ENCODE peak calls at places on chromosome X, in ten cellular contexts. W is cardiac fibroblast; H is GM23248; Z is fibroblast of lung; J is adrenal gland; O is HL-60; X is CD8-positive, alpha-beta T cell; R is left lung; S is tibial artery; D is A549. Q is an unnamed sample.

GRCh38 chrX:22192419-22193086 is 80.2 kb upstream of the CBLL2 start:
- DNase-seq in W (peak; percentile 67), H (peak; percentile 62), Z (peak; percentile 59), J (peak; percentile 71), O (peak; percentile 5), X (peak; percentile 20), R (peak; percentile 78), S (peak; percentile 47), D (peak; percentile 75), Q (peak; percentile 5)

GRCh38 chrX:143121471-143121870 is 95.7 kb downstream of the SPANXN4 start:
- DNase-seq in W (no peak), H (no peak), Z (no peak), J (no peak), O (no peak), X (no peak), R (no peak), S (no peak), D (no peak), Q (no peak)

GRCh38 chrX:125998432-125998831 is 167.7 kb downstream of the DCAF12L2 start:
- DNase-seq in W (no peak), H (peak; percentile 2), Z (no peak), J (no peak), O (no peak), X (no peak), R (no peak), S (no peak), D (peak; percentile 2), Q (no peak)

GRCh38 chrX:41722220-41722619 is 1.8 kb upstream of the GPR82 start:
- DNase-seq in W (no peak), H (no peak), Z (no peak), J (no peak), O (no peak), X (no peak), R (no peak), S (no peak), D (no peak), Q (no peak)

GRCh38 chrX:47226531-47227333 is 6.1 kb upstream of the USP11 start:
- DNase-seq in W (no peak), H (no peak), Z (no peak), J (no peak), O (no peak), X (no peak), R (no peak), S (no peak), D (no peak), Q (no peak)

GRCh38 chrX:84258708-84259107 is 70.7 kb upstream of the RPS6KA6 start:
- DNase-seq in W (no peak), H (no peak), Z (no peak), J (no peak), O (no peak), X (no peak), R (no peak), S (no peak), D (no peak), Q (no peak)

GRCh38 chrX:131617182-131617581 is 73.3 kb downstream of the OR13H1 start:
- DNase-seq in W (peak; percentile 11), H (peak; percentile 33), Z (peak; percentile 92), J (no peak), O (no peak), X (no peak), R (no peak), S (no peak), D (no peak), Q (no peak)

GRCh38 chrX:150364347-150365050 is 1.4 kb downstream of the MAMLD1 start:
- DNase-seq in W (no peak), H (peak; percentile 54), Z (peak; percentile 9), J (peak; percentile 34), O (no peak), X (no peak), R (peak; percentile 61), S (no peak), D (peak; percentile 21), Q (no peak)

GRCh38 chrX:38061335-38061734 is 55.0 kb downstream of the SYTL5 start:
- DNase-seq in W (no peak), H (peak; percentile 43), Z (peak; percentile 25), J (peak; percentile 7), O (no peak), X (no peak), R (no peak), S (no peak), D (peak; percentile 2), Q (no peak)

GRCh38 chrX:53308836-53309235 is 27.5 kb upstream of the IQSEC2 start:
- DNase-seq in W (no peak), H (no peak), Z (no peak), J (no peak), O (no peak), X (no peak), R (no peak), S (no peak), D (no peak), Q (no peak)

GRCh38 chrX:17706676-17707075 is 30.6 kb upstream of the SCML1 start:
- DNase-seq in W (peak; percentile 17), H (peak; percentile 84), Z (peak; percentile 59), J (peak; percentile 10), O (no peak), X (no peak), R (no peak), S (no peak), D (peak; percentile 55), Q (no peak)

GRCh38 chrX:32041181-32041580 is 969.3 kb upstream of the FTHL17 start:
- DNase-seq in W (no peak), H (no peak), Z (no peak), J (no peak), O (no peak), X (no peak), R (no peak), S (no peak), D (no peak), Q (no peak)

GRCh38 chrX:54530358-54530900 is 410 bp downstream of the GNL3L start:
- DNase-seq in W (peak; percentile 5), H (peak; percentile 19), Z (no peak), J (no peak), O (no peak), X (no peak), R (no peak), S (no peak), D (no peak), Q (no peak)

GRCh38 chrX:49183701-49184281 is 2.4 kb downstream of the PRICKLE3 start:
- DNase-seq in W (no peak), H (no peak), Z (no peak), J (no peak), O (no peak), X (no peak), R (no peak), S (no peak), D (no peak), Q (no peak)

GRCh38 chrX:129493643-129494042 is 29.6 kb downstream of the SMARCA1 start:
- DNase-seq in W (peak; percentile 35), H (peak; percentile 81), Z (no peak), J (no peak), O (no peak), X (no peak), R (no peak), S (no peak), D (no peak), Q (no peak)

GRCh38 chrX:110086916-110087484 is 84.1 kb downstream of the TMEM164 start:
- DNase-seq in W (peak; percentile 86), H (peak; percentile 90), Z (peak; percentile 89), J (no peak), O (no peak), X (no peak), R (no peak), S (no peak), D (peak; percentile 94), Q (no peak)

GRCh38 chrX:47080915-47081236 is 2.6 kb downstream of the RGN start:
- DNase-seq in W (no peak), H (no peak), Z (no peak), J (no peak), O (no peak), X (no peak), R (no peak), S (no peak), D (no peak), Q (no peak)

GRCh38 chrX:68646421-68646820 is 1.0 kb upstream of the STARD8 start:
- DNase-seq in W (peak; percentile 25), H (no peak), Z (no peak), J (no peak), O (no peak), X (no peak), R (no peak), S (no peak), D (no peak), Q (no peak)
- H3K4me3 ChIP-seq in W (no peak overlapping the region), H (no peak overlapping the region), Z (no peak overlapping the region), J (no peak overlapping the region), O (no peak overlapping the region), X (no peak overlapping the region), R (no peak overlapping the region), S (no peak overlapping the region), D (no peak overlapping the region), Q (no peak overlapping the region)

DNA sequence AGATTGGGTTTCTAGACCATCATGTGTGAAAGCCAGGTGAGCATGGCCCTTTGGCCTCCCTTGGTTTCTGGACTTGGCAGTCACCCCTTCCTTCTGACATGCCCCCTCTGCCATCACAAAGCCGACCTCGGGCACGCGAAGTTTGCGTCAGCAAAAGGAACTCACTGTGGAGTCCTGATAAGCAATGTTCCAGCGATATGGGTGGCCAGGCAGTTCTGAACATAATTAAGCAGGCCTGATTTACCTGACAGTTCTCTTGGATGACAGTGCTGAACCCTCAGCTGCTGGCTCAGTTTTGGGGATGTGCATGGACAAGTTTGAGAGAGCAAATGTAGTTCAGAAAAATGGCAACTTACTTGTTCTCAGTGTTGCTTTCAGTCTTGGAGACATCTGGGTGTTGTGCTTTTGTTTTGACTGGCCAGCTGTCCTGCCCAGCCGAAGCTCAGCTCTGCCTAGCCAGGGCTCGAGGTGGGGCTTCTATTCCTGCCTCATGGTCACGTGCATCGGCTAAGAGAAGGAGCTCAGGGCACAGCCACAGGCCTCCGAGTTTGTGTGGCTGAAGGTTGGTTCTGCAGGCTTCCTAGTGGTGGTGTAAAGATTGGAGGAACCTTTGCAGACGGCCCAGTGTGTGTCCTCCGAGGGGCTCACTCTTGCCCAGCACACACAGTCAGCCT is 78.3 kb downstream of the CLDN34 start:
- DNase-seq in W (peak; percentile 23), H (no peak), Z (peak; percentile 12), J (peak; percentile 74), O (no peak), X (no peak), R (no peak), S (peak; percentile 55), D (no peak), Q (no peak)
- H3K4me3 ChIP-seq in W (no peak overlapping the region), H (no peak overlapping the region), Z (no peak overlapping the region), J (no peak overlapping the region), O (no peak overlapping the region), X (no peak overlapping the region), R (no peak overlapping the region), S (no peak overlapping the region), D (no peak overlapping the region), Q (no peak overlapping the region)

DNA sequence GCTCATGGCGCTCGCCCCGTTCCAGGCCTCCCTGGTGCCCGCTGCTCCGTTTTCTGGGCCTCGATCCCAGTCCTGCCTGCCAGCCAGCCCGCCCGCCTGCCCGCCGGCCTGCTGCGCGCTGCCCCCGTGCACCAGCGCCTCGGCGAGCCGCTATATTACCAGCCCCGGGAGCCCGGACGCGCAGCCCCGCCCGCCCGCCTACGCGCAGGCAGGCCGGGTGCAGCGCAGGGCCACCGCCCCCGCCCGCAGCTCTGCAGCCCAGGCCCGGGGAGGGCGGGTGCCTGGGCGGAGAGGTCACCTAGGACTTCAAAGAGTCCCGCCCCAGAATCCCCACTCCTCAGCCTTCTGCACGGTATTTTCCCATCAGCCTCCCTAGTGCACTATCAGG is at the start of gene MAOB:
- DNase-seq in W (no peak), H (peak; percentile 35), Z (no peak), J (peak; percentile 60), O (no peak), X (no peak), R (peak; percentile 67), S (no peak), D (no peak), Q (no peak)
- H3K4me3 ChIP-seq in W (no peak within 1 kb of the TSS), H (peak within 1 kb of the TSS; percentile 18), Z (no peak within 1 kb of the TSS), J (peak within 1 kb of the TSS; percentile 55), O (no peak within 1 kb of the TSS), X (no peak within 1 kb of the TSS), R (peak within 1 kb of the TSS; percentile 25), S (peak within 1 kb of the TSS; percentile 57), D (no peak within 1 kb of the TSS), Q (no peak within 1 kb of the TSS)

GRCh38 chrX:93932471-93933220 is 258.6 kb downstream of the FAM133A start:
- DNase-seq in W (no peak), H (no peak), Z (no peak), J (no peak), O (no peak), X (no peak), R (no peak), S (no peak), D (no peak), Q (no peak)
- H3K4me3 ChIP-seq in W (no peak overlapping the region), H (no peak overlapping the region), Z (no peak overlapping the region), J (no peak overlapping the region), O (no peak overlapping the region), X (no peak overlapping the region), R (no peak overlapping the region), S (no peak overlapping the region), D (no peak overlapping the region), Q (no peak overlapping the region)

Q was measured in GM12864.